ENCODE peak calls at places on chromosome 3, in six cellular contexts. One of them, this sample, is unnamed.

GRCh38 chr3:163939926-163940325 is 1138.4 kb downstream of the SI start:
- DNase-seq in AG09309: no peak
- DNase-seq in lower leg skin: no peak
- DNase-seq in body of pancreas: no peak
- DNase-seq in endothelial cell: no peak
- DNase-seq in adrenal gland: no peak
- DNase-seq in this sample: no peak

GRCh38 chr3:53820756-53821580 is 25.3 kb downstream of the CHDH start:
- DNase-seq in AG09309: no peak
- DNase-seq in lower leg skin: no peak
- DNase-seq in body of pancreas: no peak
- DNase-seq in endothelial cell: no peak
- DNase-seq in adrenal gland: peak
- DNase-seq in this sample: no peak

GRCh38 chr3:71900057-71900456 is 115.1 kb upstream of the PROK2 start:
- DNase-seq in AG09309: no peak
- DNase-seq in lower leg skin: no peak
- DNase-seq in body of pancreas: no peak
- DNase-seq in endothelial cell: no peak
- DNase-seq in adrenal gland: no peak
- DNase-seq in this sample: no peak

GRCh38 chr3:196163687-196164493 is 47.3 kb downstream of the ZDHHC19 start:
- DNase-seq in AG09309: no peak
- DNase-seq in lower leg skin: no peak
- DNase-seq in body of pancreas: no peak
- DNase-seq in endothelial cell: no peak
- DNase-seq in adrenal gland: no peak
- DNase-seq in this sample: no peak

GRCh38 chr3:130093741-130094391 is 12.2 kb downstream of the ALG1L2 start:
- DNase-seq in AG09309: no peak
- DNase-seq in lower leg skin: no peak
- DNase-seq in body of pancreas: no peak
- DNase-seq in endothelial cell: no peak
- DNase-seq in adrenal gland: no peak
- DNase-seq in this sample: peak

GRCh38 chr3:100401674-100402036 is 316 bp downstream of the LNP1 start:
- DNase-seq in AG09309: no peak
- DNase-seq in lower leg skin: no peak
- DNase-seq in body of pancreas: peak
- DNase-seq in endothelial cell: peak
- DNase-seq in adrenal gland: peak
- DNase-seq in this sample: peak

GRCh38 chr3:68919000-68919399 is 13.3 kb downstream of the TAFA4 start:
- DNase-seq in AG09309: no peak
- DNase-seq in lower leg skin: no peak
- DNase-seq in body of pancreas: no peak
- DNase-seq in endothelial cell: peak
- DNase-seq in adrenal gland: no peak
- DNase-seq in this sample: no peak

GRCh38 chr3:162141232-162141631 is 644.6 kb downstream of the OTOL1 start:
- DNase-seq in AG09309: no peak
- DNase-seq in lower leg skin: no peak
- DNase-seq in body of pancreas: no peak
- DNase-seq in endothelial cell: no peak
- DNase-seq in adrenal gland: no peak
- DNase-seq in this sample: no peak

GRCh38 chr3:194686816-194687637 is 1.3 kb downstream of the FAM43A start:
- DNase-seq in AG09309: no peak
- DNase-seq in lower leg skin: no peak
- DNase-seq in body of pancreas: peak
- DNase-seq in endothelial cell: peak
- DNase-seq in adrenal gland: peak
- DNase-seq in this sample: peak

GRCh38 chr3:58116161-58116955 is 94.4 kb downstream of the DNASE1L3 start:
- DNase-seq in AG09309: no peak
- DNase-seq in lower leg skin: no peak
- DNase-seq in body of pancreas: no peak
- DNase-seq in endothelial cell: no peak
- DNase-seq in adrenal gland: no peak
- DNase-seq in this sample: peak

GRCh38 chr3:10437995-10438901 is 67.1 kb downstream of the ATP2B2 start:
- DNase-seq in AG09309: peak
- DNase-seq in lower leg skin: no peak
- DNase-seq in body of pancreas: no peak
- DNase-seq in endothelial cell: no peak
- DNase-seq in adrenal gland: no peak
- DNase-seq in this sample: peak

GRCh38 chr3:89577517-89578252 is 470.3 kb downstream of the EPHA3 start:
- DNase-seq in AG09309: no peak
- DNase-seq in lower leg skin: no peak
- DNase-seq in body of pancreas: no peak
- DNase-seq in endothelial cell: no peak
- DNase-seq in adrenal gland: no peak
- DNase-seq in this sample: no peak

GRCh38 chr3:44120721-44121582 is 120.7 kb upstream of the TOPAZ1 start:
- DNase-seq in AG09309: no peak
- DNase-seq in lower leg skin: no peak
- DNase-seq in body of pancreas: peak
- DNase-seq in endothelial cell: no peak
- DNase-seq in adrenal gland: no peak
- DNase-seq in this sample: no peak

GRCh38 chr3:178551916-178552321 is 15.7 kb downstream of the KCNMB2 start:
- DNase-seq in AG09309: peak
- DNase-seq in lower leg skin: no peak
- DNase-seq in body of pancreas: no peak
- DNase-seq in endothelial cell: no peak
- DNase-seq in adrenal gland: no peak
- DNase-seq in this sample: no peak

GRCh38 chr3:116139607-116140006 is 305.7 kb downstream of the LSAMP start:
- DNase-seq in AG09309: no peak
- DNase-seq in lower leg skin: no peak
- DNase-seq in body of pancreas: no peak
- DNase-seq in endothelial cell: no peak
- DNase-seq in adrenal gland: no peak
- DNase-seq in this sample: no peak

GRCh38 chr3:110246796-110247369 is 824.7 kb upstream of the NECTIN3 start:
- DNase-seq in AG09309: no peak
- DNase-seq in lower leg skin: no peak
- DNase-seq in body of pancreas: no peak
- DNase-seq in endothelial cell: no peak
- DNase-seq in adrenal gland: no peak
- DNase-seq in this sample: no peak

GRCh38 chr3:10702961-10703740 is 112.9 kb upstream of the SLC6A11 start:
- DNase-seq in AG09309: no peak
- DNase-seq in lower leg skin: no peak
- DNase-seq in body of pancreas: no peak
- DNase-seq in endothelial cell: peak
- DNase-seq in adrenal gland: no peak
- DNase-seq in this sample: peak

GRCh38 chr3:127647171-127647884 is 18.3 kb downstream of the PODXL2 start:
- DNase-seq in AG09309: no peak
- DNase-seq in lower leg skin: no peak
- DNase-seq in body of pancreas: no peak
- DNase-seq in endothelial cell: no peak
- DNase-seq in adrenal gland: no peak
- DNase-seq in this sample: no peak

GRCh38 chr3:197380786-197381185 is 82.4 kb upstream of the DLG1 start:
- DNase-seq in AG09309: no peak
- DNase-seq in lower leg skin: no peak
- DNase-seq in body of pancreas: no peak
- DNase-seq in endothelial cell: no peak
- DNase-seq in adrenal gland: no peak
- DNase-seq in this sample: no peak

GRCh38 chr3:197376020-197376419 is 77.6 kb upstream of the DLG1 start:
- DNase-seq in AG09309: no peak
- DNase-seq in lower leg skin: no peak
- DNase-seq in body of pancreas: no peak
- DNase-seq in endothelial cell: no peak
- DNase-seq in adrenal gland: peak
- DNase-seq in this sample: no peak

GRCh38 chr3:197376735-197377555 is 78.5 kb upstream of the DLG1 start:
- DNase-seq in AG09309: no peak
- DNase-seq in lower leg skin: no peak
- DNase-seq in body of pancreas: no peak
- DNase-seq in endothelial cell: no peak
- DNase-seq in adrenal gland: peak
- DNase-seq in this sample: no peak

GRCh38 chr3:197381371-197381770 is 83.0 kb upstream of the DLG1 start:
- DNase-seq in AG09309: no peak
- DNase-seq in lower leg skin: no peak
- DNase-seq in body of pancreas: no peak
- DNase-seq in endothelial cell: no peak
- DNase-seq in adrenal gland: no peak
- DNase-seq in this sample: no peak

DNA sequence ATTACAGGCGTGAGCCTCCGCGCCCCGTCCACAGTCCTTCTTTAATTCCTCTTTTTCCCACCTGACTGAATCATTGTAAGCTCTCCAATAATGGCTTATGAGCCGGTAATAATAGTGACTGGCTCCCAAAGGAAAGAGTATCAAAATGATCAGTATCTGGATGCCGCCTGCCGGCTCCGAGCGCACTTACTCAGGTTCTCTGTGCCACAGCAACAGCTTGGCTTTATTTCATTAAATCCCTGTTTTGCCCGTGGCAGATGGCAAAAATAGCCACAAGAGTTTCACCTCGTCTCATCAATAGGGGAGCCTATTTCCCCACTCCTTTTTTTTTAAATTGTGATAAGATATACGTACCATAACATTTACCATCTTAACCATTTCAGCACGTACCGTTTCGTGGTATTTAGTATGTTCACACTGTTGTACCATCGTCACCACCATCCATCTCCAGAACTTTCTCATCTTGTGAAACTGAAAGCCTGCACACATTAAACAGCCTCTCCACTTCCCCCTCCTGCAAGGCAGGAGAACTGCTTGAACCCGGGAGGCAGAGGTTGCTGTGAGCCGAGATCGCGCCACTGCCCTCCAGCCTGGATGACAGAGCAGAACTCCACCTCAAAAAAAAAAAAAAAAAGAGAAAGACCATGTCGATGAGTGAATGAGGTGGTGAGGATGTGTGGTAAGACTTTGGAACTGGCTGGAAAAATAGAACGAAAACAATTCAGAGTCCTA is 80.7 kb upstream of the DLG1 start:
- DNase-seq in AG09309: no peak
- DNase-seq in lower leg skin: no peak
- DNase-seq in body of pancreas: no peak
- DNase-seq in endothelial cell: no peak
- DNase-seq in adrenal gland: peak
- DNase-seq in this sample: no peak
- TF ChIP-seq CTCF in AG09309: no peak
- TF ChIP-seq CTCF in lower leg skin: no peak
- TF ChIP-seq CTCF in body of pancreas: no peak
- TF ChIP-seq CTCF in endothelial cell: no peak
- TF ChIP-seq CTCF in adrenal gland: no peak
- TF ChIP-seq CTCF in this sample: no peak

GRCh38 chr3:142272200-142272891 is 47.0 kb upstream of the GK5 start:
- DNase-seq in AG09309: no peak
- DNase-seq in lower leg skin: no peak
- DNase-seq in body of pancreas: no peak
- DNase-seq in endothelial cell: no peak
- DNase-seq in adrenal gland: no peak
- DNase-seq in this sample: no peak

GRCh38 chr3:142269777-142270176 is 44.4 kb upstream of the GK5 start:
- DNase-seq in AG09309: no peak
- DNase-seq in lower leg skin: no peak
- DNase-seq in body of pancreas: no peak
- DNase-seq in endothelial cell: no peak
- DNase-seq in adrenal gland: no peak
- DNase-seq in this sample: no peak

GRCh38 chr3:142273501-142273900 is 48.1 kb upstream of the GK5 start:
- DNase-seq in AG09309: no peak
- DNase-seq in lower leg skin: no peak
- DNase-seq in body of pancreas: no peak
- DNase-seq in endothelial cell: no peak
- DNase-seq in adrenal gland: no peak
- DNase-seq in this sample: no peak

GRCh38 chr3:142267269-142267668 is 41.9 kb upstream of the GK5 start:
- DNase-seq in AG09309: no peak
- DNase-seq in lower leg skin: no peak
- DNase-seq in body of pancreas: no peak
- DNase-seq in endothelial cell: no peak
- DNase-seq in adrenal gland: no peak
- DNase-seq in this sample: no peak

DNA sequence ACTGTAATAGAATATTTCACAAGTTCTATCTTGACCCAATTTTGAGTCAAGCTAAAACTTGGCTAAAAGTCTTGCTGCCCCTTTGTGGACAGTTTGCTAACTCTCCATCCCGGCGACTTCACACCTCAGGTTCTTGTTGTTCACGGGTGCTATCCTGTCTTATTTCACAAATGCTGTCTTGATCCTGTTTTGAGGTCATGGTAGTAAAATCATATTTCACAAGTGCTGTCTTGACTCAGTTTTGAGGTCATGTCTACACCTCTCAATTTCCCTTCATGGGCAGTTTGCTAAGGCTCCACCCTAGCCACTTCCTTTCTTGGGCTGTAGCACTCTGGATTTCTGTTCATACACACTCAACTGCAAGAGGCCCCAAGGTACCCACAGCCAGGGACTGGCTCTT is 45.0 kb upstream of the GK5 start:
- DNase-seq in AG09309: no peak
- DNase-seq in lower leg skin: no peak
- DNase-seq in body of pancreas: no peak
- DNase-seq in endothelial cell: no peak
- DNase-seq in adrenal gland: no peak
- DNase-seq in this sample: peak
- TF ChIP-seq CTCF in AG09309: no peak
- TF ChIP-seq CTCF in lower leg skin: no peak
- TF ChIP-seq CTCF in body of pancreas: no peak
- TF ChIP-seq CTCF in endothelial cell: no peak
- TF ChIP-seq CTCF in adrenal gland: no peak
- TF ChIP-seq CTCF in this sample: no peak

GRCh38 chr3:189040934-189041333 is 130.8 kb upstream of the TPRG1 start:
- DNase-seq in AG09309: no peak
- DNase-seq in lower leg skin: no peak
- DNase-seq in body of pancreas: no peak
- DNase-seq in endothelial cell: no peak
- DNase-seq in adrenal gland: no peak
- DNase-seq in this sample: no peak

GRCh38 chr3:189042832-189043231 is 128.9 kb upstream of the TPRG1 start:
- DNase-seq in AG09309: no peak
- DNase-seq in lower leg skin: no peak
- DNase-seq in body of pancreas: no peak
- DNase-seq in endothelial cell: no peak
- DNase-seq in adrenal gland: no peak
- DNase-seq in this sample: no peak

GRCh38 chr3:189038773-189039720 is 132.7 kb upstream of the TPRG1 start:
- DNase-seq in AG09309: no peak
- DNase-seq in lower leg skin: no peak
- DNase-seq in body of pancreas: no peak
- DNase-seq in endothelial cell: no peak
- DNase-seq in adrenal gland: no peak
- DNase-seq in this sample: peak

GRCh38 chr3:189041482-189042090 is 130.2 kb upstream of the TPRG1 start:
- DNase-seq in AG09309: no peak
- DNase-seq in lower leg skin: no peak
- DNase-seq in body of pancreas: peak
- DNase-seq in endothelial cell: peak
- DNase-seq in adrenal gland: peak
- DNase-seq in this sample: peak
- TF ChIP-seq CTCF in AG09309: peak
- TF ChIP-seq CTCF in lower leg skin: no peak
- TF ChIP-seq CTCF in body of pancreas: peak
- TF ChIP-seq CTCF in endothelial cell: peak
- TF ChIP-seq CTCF in adrenal gland: peak
- TF ChIP-seq CTCF in this sample: peak

GRCh38 chr3:150372320-150373118 is 35.6 kb upstream of the TSC22D2 start:
- DNase-seq in AG09309: no peak
- DNase-seq in lower leg skin: no peak
- DNase-seq in body of pancreas: no peak
- DNase-seq in endothelial cell: no peak
- DNase-seq in adrenal gland: no peak
- DNase-seq in this sample: no peak
- TF ChIP-seq CTCF in AG09309: peak
- TF ChIP-seq CTCF in lower leg skin: no peak
- TF ChIP-seq CTCF in body of pancreas: no peak
- TF ChIP-seq CTCF in endothelial cell: peak
- TF ChIP-seq CTCF in adrenal gland: no peak
- TF ChIP-seq CTCF in this sample: no peak